ENCODE peak calls at places on chromosomes 5 and 9, in ten cellular contexts. Q, I, T, A, G, D, F, L, E and S are unnamed samples.

GRCh38 chr9:33025572-33026347 is 687 bp downstream of the DNAJA1 start:
- DNase-seq in Q (peak; percentile 71), I (peak; percentile 74), T (peak; percentile 73), A (peak; percentile 76), G (peak; percentile 83), D (peak; percentile 72), F (peak; percentile 27), L (peak; percentile 87), E (no peak), S (no peak)

GRCh38 chr5:181217805-181218065 is 5.3 kb upstream of the TRIM41 start:
- DNase-seq in Q (no peak), I (no peak), T (peak; percentile 51), A (no peak), G (peak; percentile 26), D (no peak), F (no peak), L (no peak), E (no peak), S (no peak)

GRCh38 chr9:93061260-93061751 is 2.8 kb downstream of the SUSD3 start:
- DNase-seq in Q (no peak), I (no peak), T (no peak), A (no peak), G (no peak), D (no peak), F (no peak), L (no peak), E (no peak), S (no peak)

GRCh38 chr5:148623741-148624140 is 30.6 kb downstream of the HTR4 start:
- DNase-seq in Q (no peak), I (peak; percentile 88), T (no peak), A (no peak), G (peak; percentile 56), D (no peak), F (no peak), L (no peak), E (no peak), S (no peak)

GRCh38 chr5:25570067-25570583 is 925.3 kb upstream of the CDH10 start:
- DNase-seq in Q (no peak), I (no peak), T (no peak), A (no peak), G (no peak), D (no peak), F (no peak), L (no peak), E (no peak), S (no peak)

GRCh38 chr5:90916947-90917800 is 358.6 kb downstream of the ADGRV1 start:
- DNase-seq in Q (no peak), I (no peak), T (no peak), A (no peak), G (no peak), D (no peak), F (no peak), L (no peak), E (no peak), S (no peak)

GRCh38 chr5:16726538-16726946 is 109.7 kb upstream of the RETREG1 start:
- DNase-seq in Q (no peak), I (no peak), T (no peak), A (no peak), G (no peak), D (no peak), F (no peak), L (no peak), E (no peak), S (no peak)

GRCh38 chr5:2896371-2897275 is 145.1 kb upstream of the IRX2 start:
- DNase-seq in Q (no peak), I (no peak), T (no peak), A (no peak), G (no peak), D (no peak), F (no peak), L (no peak), E (no peak), S (peak; percentile 66)

DNA sequence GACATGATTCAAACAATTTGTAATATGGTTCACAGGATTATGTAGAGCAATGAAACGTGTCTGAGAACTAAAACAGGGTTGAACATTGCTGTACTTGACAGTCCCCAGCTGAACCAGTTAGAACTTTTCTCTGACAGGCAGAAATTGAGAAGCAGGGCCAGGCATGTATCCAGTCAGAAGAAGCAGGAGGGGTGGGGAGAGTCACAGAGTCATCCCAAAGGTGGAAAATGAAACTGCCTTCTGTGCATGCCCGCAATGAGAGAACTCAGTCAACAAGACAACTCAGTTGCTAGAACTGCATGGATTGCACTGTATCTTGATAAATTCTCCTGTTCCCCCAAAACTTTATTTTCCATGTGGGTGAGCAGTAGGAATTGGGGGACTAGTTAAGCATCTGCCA is 72.9 kb upstream of the PRLR start:
- DNase-seq in Q (no peak), I (no peak), T (no peak), A (no peak), G (no peak), D (no peak), F (no peak), L (no peak), E (no peak), S (no peak)
- H3K27ac ChIP-seq in Q (no peak overlapping the region), I (no peak overlapping the region), T (no peak overlapping the region), A (no peak overlapping the region), G (no peak overlapping the region), D (no peak overlapping the region), F (no peak overlapping the region), L (no peak overlapping the region), E (no peak overlapping the region), S (no peak overlapping the region)

GRCh38 chr5:58890265-58890664 is 307.4 kb downstream of the RAB3C start:
- DNase-seq in Q (no peak), I (no peak), T (no peak), A (no peak), G (no peak), D (no peak), F (peak; percentile 72), L (no peak), E (no peak), S (no peak)

GRCh38 chr5:58887311-58887710 is 304.4 kb downstream of the RAB3C start:
- DNase-seq in Q (no peak), I (no peak), T (no peak), A (no peak), G (no peak), D (no peak), F (no peak), L (no peak), E (no peak), S (no peak)

GRCh38 chr5:58886315-58887207 is 303.7 kb downstream of the RAB3C start:
- DNase-seq in Q (peak; percentile 60), I (peak; percentile 78), T (peak; percentile 60), A (peak; percentile 79), G (peak; percentile 83), D (peak; percentile 76), F (peak; percentile 93), L (peak; percentile 76), E (no peak), S (peak; percentile 78)

GRCh38 chr5:58885265-58885664 is 302.4 kb downstream of the RAB3C start:
- DNase-seq in Q (no peak), I (no peak), T (no peak), A (no peak), G (no peak), D (no peak), F (no peak), L (no peak), E (no peak), S (no peak)

DNA sequence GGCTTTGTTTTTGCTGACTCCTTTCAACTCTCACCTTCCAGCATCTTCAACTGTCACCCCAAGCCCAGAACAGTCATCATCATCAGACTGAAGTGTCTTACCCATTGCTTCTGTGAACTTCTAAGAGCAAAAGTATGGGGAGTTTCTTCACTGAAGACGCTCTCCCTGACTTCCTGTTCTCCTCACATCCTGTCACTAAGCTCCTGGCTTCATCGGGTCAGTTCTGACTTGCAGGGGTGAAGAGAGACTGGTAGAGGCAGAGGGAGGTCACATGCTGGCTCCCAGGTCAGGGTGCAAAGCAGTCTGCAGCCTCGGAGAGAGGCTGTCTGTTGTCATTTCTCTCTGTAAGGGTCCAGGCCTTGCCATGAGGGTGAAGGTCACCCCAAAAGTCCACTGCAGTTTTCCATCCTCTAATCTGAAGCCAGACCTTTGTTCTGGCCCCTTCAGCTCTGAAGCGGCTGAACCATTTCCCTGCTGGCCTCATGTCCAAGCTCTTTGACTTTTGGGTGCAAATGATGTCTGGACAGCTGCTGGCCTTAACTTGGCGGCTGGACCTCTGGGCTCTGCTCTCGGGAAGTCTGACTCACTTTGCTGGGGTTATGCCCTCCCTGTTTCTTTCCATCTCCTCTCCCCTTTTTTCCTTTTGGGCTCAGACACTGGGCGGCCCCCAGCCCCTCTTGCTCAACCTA is 305.0 kb downstream of the RAB3C start:
- DNase-seq in Q (no peak), I (no peak), T (no peak), A (no peak), G (no peak), D (peak; percentile 5), F (no peak), L (no peak), E (no peak), S (peak; percentile 86)
- H3K27ac ChIP-seq in Q (no peak overlapping the region), I (no peak overlapping the region), T (no peak overlapping the region), A (no peak overlapping the region), G (no peak overlapping the region), D (no peak overlapping the region), F (peak overlapping the region; percentile 94), L (no peak overlapping the region), E (no peak overlapping the region), S (peak overlapping the region; percentile 74)

DNA sequence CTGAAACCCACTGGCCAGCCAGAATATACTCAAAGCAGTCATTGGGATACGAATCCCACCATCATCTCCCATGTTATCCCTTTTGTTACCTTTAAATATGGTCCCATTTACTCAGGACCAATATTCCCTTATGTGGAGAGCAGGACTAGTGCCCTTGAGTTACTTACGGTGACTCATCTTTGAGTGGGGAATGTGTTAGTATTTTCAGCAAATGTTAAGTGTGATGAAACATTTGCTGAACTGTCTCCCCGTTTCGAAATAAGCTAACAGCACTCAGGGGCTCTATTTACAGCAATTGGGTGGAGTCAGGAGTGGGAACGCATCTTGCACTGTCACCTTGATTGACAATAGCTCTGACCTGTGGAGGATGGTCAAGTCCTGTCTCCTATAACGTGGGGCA is 67.4 kb downstream of the CTSL start:
- DNase-seq in Q (peak; percentile 38), I (peak; percentile 75), T (no peak), A (no peak), G (peak; percentile 69), D (peak; percentile 96), F (peak; percentile 93), L (no peak), E (no peak), S (no peak)
- H3K27ac ChIP-seq in Q (peak overlapping the region; percentile 88), I (peak overlapping the region; percentile 69), T (peak overlapping the region; percentile 55), A (peak overlapping the region; percentile 54), G (peak overlapping the region; percentile 84), D (peak overlapping the region; percentile 97), F (peak overlapping the region; percentile 92), L (no peak overlapping the region), E (no peak overlapping the region), S (peak overlapping the region; percentile 87)

GRCh38 chr9:128419061-128419925 is 1.4 kb upstream of the CERCAM start:
- DNase-seq in Q (no peak), I (no peak), T (no peak), A (no peak), G (peak; percentile 42), D (peak; percentile 67), F (no peak), L (peak; percentile 22), E (no peak), S (no peak)

GRCh38 chr9:128420060-128420650 is 502 bp upstream of the CERCAM start:
- DNase-seq in Q (peak; percentile 89), I (peak; percentile 87), T (peak; percentile 74), A (no peak), G (peak; percentile 92), D (peak; percentile 90), F (peak; percentile 60), L (peak; percentile 80), E (peak; percentile 28), S (no peak)

GRCh38 chr9:128422783-128423150 is 2.1 kb downstream of the CERCAM start:
- DNase-seq in Q (no peak), I (no peak), T (no peak), A (no peak), G (no peak), D (no peak), F (no peak), L (no peak), E (no peak), S (no peak)

GRCh38 chr9:128421474-128422010 is 885 bp downstream of the CERCAM start:
- DNase-seq in Q (no peak), I (no peak), T (no peak), A (no peak), G (no peak), D (peak; percentile 85), F (no peak), L (no peak), E (no peak), S (no peak)

DNA sequence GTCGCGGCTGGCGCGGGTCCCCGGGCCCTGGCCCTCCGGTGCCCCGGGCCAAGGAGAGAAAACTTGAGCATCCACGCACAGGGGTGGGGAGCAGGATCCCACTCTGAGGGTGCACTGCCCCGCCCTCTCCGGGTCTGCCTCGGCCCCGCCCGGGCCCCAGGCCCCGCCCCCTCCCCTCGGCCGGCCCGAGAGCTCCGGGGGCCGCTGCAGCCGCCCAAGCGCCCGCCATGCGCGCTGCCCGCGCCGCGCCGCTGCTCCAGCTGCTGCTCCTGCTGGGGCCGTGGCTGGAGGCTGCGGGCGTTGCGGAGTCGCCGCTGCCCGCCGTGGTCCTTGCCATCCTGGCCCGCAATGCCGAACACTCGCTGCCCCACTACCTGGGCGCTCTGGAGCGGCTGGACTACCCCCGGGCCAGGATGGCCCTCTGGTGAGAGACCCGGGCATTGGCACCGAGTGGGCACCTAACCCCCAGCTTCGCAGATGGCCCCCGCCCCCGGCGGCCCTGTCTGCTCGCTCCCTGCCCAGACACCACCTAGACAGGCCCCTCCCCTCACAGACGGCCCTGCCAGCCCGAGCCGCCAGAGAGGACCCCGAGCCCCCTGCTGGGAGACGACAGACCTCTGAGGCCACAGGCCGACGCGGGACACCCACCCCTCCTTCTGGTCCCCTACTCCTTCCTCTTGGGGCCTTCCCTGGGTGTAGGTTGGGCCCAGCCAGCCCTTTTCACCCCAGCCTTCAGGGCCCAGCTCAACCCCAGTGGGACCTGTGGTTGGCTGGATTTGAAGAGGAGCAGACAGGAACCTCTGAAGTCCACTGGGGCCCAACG is at the start of gene CERCAM:
- DNase-seq in Q (peak; percentile 87), I (peak; percentile 79), T (peak; percentile 65), A (no peak), G (peak; percentile 87), D (peak; percentile 83), F (peak; percentile 49), L (peak; percentile 81), E (peak; percentile 40), S (no peak)
- H3K27ac ChIP-seq in Q (peak within 1 kb of the TSS; percentile 67), I (peak within 1 kb of the TSS; percentile 80), T (peak within 1 kb of the TSS; percentile 85), A (peak within 1 kb of the TSS; percentile 37), G (peak within 1 kb of the TSS; percentile 76), D (peak within 1 kb of the TSS; percentile 86), F (peak within 1 kb of the TSS; percentile 95), L (no peak within 1 kb of the TSS), E (peak within 1 kb of the TSS; percentile 83), S (peak within 1 kb of the TSS; percentile 80)